ENCODE peak calls at places on chromosomes 1 and 21, in five cellular contexts. G is ascending aorta, V is colonic mucosa, D is HCT116, O is PC-9. C is an unnamed sample. For H3K36me3 and H3K4me1, the result is how much of the 10 kb centered on the place peaks cover.

GRCh38 chr1:12052997-12053686 is 10.0 kb upstream of the TNFRSF8 start:
- DNase-seq in D (no peak), O (no peak), G (no peak), V (no peak), C (peak)

GRCh38 chr1:178541829-178542553 is 29.1 kb downstream of the TEX35 start:
- DNase-seq in O (no peak), D (no peak), V (peak), G (no peak), C (peak)

GRCh38 chr1:18110968-18111367 is 3.4 kb downstream of the IGSF21 start:
- DNase-seq in V (peak), O (no peak), G (no peak), D (no peak), C (peak)

GRCh38 chr1:236142358-236143103 is at the start of gene GPR137B:
- DNase-seq in D (no peak), O (no peak), V (peak), G (no peak), C (peak)

GRCh38 chr1:51019811-51020210 is 49.8 kb downstream of the CDKN2C start:
- DNase-seq in V (no peak), D (no peak), G (no peak), O (no peak), C (no peak)

GRCh38 chr1:53945433-53946251 is at the start of gene IFT25:
- DNase-seq in V (peak), D (peak), O (peak), G (peak), C (peak)

GRCh38 chr1:65119951-65120350 is 28.1 kb upstream of the AK4 start:
- DNase-seq in O (no peak), V (no peak), G (no peak), D (no peak), C (no peak)

GRCh38 chr1:192807221-192807967 is 1.4 kb upstream of the RGS2 start:
- DNase-seq in D (no peak), G (no peak), O (no peak), V (no peak), C (no peak)

GRCh38 chr1:79129914-79130313 is 123.4 kb upstream of the ADGRL4 start:
- DNase-seq in D (no peak), G (no peak), O (no peak), V (no peak), C (no peak)

GRCh38 chr1:21295059-21295401 is 4.8 kb upstream of the ECE1 start:
- DNase-seq in V (no peak), O (peak), D (peak), G (no peak), C (no peak)

GRCh38 chr21:46376856-46377453 is 53.0 kb downstream of the PCNT start:
- DNase-seq in O (no peak), G (no peak), D (no peak), V (no peak), C (no peak)

GRCh38 chr1:11285883-11286734 is 13.1 kb downstream of the UBIAD1 start:
- DNase-seq in O (no peak), D (no peak), V (no peak), G (no peak), C (peak)

GRCh38 chr1:87113313-87113712 is 198.9 kb downstream of the HS2ST1 start:
- DNase-seq in V (no peak), D (no peak), O (no peak), G (no peak), C (peak)

GRCh38 chr1:230143534-230143933 is 76.5 kb downstream of the GALNT2 start:
- DNase-seq in D (no peak), O (no peak), V (no peak), G (no peak), C (no peak)

GRCh38 chr1:91744973-91745648 is 140.8 kb downstream of the TGFBR3 start:
- DNase-seq in D (no peak), O (no peak), G (no peak), V (no peak), C (peak)

GRCh38 chr1:170741678-170742077 is 77.7 kb downstream of the PRRX1 start:
- DNase-seq in D (no peak), O (no peak), V (no peak), G (no peak), C (no peak)

GRCh38 chr1:170739803-170740202 is 75.9 kb downstream of the PRRX1 start:
- DNase-seq in V (no peak), O (no peak), G (no peak), D (no peak), C (no peak)

GRCh38 chr1:170743083-170743482 is 79.2 kb downstream of the PRRX1 start:
- DNase-seq in V (no peak), D (no peak), G (no peak), O (no peak), C (no peak)

DNA sequence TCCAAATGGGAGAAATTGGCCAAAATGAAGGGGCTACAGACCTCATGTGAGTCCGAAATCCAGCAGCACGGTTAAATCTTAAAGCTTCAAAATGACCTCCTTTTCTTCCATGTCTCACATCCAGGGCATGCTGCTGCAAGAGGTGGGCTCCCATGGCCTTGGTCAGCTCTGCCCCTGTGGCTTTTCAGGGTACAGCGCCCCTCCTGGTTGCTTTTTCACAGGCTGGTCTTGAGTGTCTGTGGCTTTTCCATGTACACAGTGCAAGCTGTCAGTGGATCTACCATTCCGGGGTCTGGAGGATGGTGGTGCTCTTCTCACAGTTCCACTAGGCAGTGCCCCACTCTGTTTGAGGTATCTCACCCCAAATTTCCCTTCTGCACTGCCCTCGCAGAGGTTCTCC is 78.7 kb downstream of the PRRX1 start:
- DNase-seq in G (no peak), D (no peak), V (no peak), O (no peak), C (no peak)
- TF ChIP-seq CTCF in G (no peak), D (no peak), V (no peak), O (no peak), C (no peak)

GRCh38 chr1:44239961-44240371 is 26.7 kb downstream of the DMAP1 start:
- DNase-seq in O (no peak), D (no peak), V (no peak), G (no peak), C (peak)

GRCh38 chr1:44245066-44245465 is 31.8 kb downstream of the DMAP1 start:
- DNase-seq in G (no peak), V (no peak), D (no peak), O (no peak), C (no peak)

GRCh38 chr1:44243782-44244495 is 30.7 kb downstream of the DMAP1 start:
- DNase-seq in V (no peak), G (no peak), O (no peak), D (no peak), C (no peak)

GRCh38 chr1:44240802-44241671 is 27.8 kb downstream of the DMAP1 start:
- DNase-seq in D (no peak), G (no peak), V (no peak), O (no peak), C (no peak)

GRCh38 chr1:44242761-44243160 is 29.5 kb downstream of the DMAP1 start:
- DNase-seq in D (no peak), V (no peak), O (no peak), G (no peak), C (no peak)
- H3K36me3 ChIP-seq in D (under half), V (under half), O (under half), G (under half), C (under half)

DNA sequence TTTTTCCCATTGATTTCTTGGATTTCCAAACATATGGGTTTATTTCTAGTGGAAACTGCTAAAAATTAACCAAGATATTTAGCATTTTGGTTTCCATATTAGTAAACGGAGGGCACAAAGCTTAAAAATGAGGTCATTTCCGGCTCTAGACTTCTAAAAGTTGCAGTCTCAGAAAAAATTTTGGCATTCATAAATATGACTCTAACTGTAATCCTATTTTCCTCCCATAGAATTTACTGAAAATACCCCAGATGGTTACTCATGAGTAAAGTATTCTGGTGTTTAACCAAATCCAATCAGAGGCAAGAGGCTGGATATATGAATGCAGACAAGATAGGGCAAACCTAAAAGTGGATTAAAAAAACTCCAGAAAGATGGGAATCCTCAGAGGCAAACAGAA is 90.0 kb upstream of the BCL10 start:
- DNase-seq in G (no peak), D (no peak), V (no peak), O (no peak), C (no peak)
- H3K4me1 ChIP-seq in G (under half), D (under half), V (under half), O (under half), C (under half)

GRCh38 chr1:157785241-157785640 is 8.3 kb upstream of the FCRL2 start:
- DNase-seq in O (no peak), G (no peak), D (no peak), V (no peak), C (no peak)
- TF ChIP-seq CTCF in O (no peak), G (no peak), D (no peak), V (no peak), C (no peak)

GRCh38 chr1:35406103-35406502 is 137.6 kb downstream of the ZMYM4 start:
- DNase-seq in O (no peak), D (no peak), G (no peak), V (no peak), C (no peak)

GRCh38 chr1:35408925-35409324 is 140.4 kb downstream of the ZMYM4 start:
- DNase-seq in D (no peak), V (no peak), O (no peak), G (no peak), C (no peak)

DNA sequence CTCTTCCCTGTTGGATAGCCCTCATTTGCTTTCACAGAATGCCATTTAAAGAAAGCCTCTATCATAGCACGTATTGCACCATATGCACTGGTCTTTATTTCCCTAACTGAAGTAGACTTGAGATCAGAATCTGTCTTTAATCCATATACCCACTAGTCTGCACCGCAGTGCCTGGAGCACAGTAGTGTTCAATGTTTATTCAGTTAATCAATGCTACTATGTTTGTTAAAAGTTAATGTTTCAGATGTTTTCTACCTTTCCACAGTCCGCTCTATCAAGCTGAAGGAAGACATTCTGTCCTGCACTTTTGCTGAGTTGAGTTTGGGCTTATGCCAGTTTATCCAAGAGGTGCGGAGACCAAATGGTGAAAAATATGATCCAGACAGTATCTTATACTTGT is 139.2 kb downstream of the ZMYM4 start:
- DNase-seq in G (no peak), V (no peak), O (no peak), D (no peak), C (no peak)
- H3K36me3 ChIP-seq in G (under half), V (under half), O (under half), D (under half), C (half or more)